ENCODE peak calls at places on chromosomes 4 and X, in eight cellular contexts. One of them, this sample, is unnamed.

GRCh38 chrX:499870-500364 is 113.2 kb upstream of the PPP2R3B start:
- DNase-seq in aorta: no peak
- DNase-seq in GM03348: no peak
- DNase-seq in posterior cingulate gyrus: no peak
- DNase-seq in mucosa of gallbladder: no peak
- DNase-seq in left cardiac atrium: no peak
- DNase-seq in HFF-Myc: no peak
- DNase-seq in suprapubic skin: no peak
- DNase-seq in this sample: no peak

GRCh38 chrX:154352466-154352865 is 22.0 kb downstream of the FLNA start:
- DNase-seq in posterior cingulate gyrus: no peak
- DNase-seq in HFF-Myc: no peak
- DNase-seq in suprapubic skin: no peak
- DNase-seq in left cardiac atrium: no peak
- DNase-seq in mucosa of gallbladder: no peak
- DNase-seq in aorta: no peak
- DNase-seq in GM03348: no peak
- DNase-seq in this sample: no peak

GRCh38 chrX:13220916-13221315 is 98.9 kb downstream of the ATXN3L start:
- DNase-seq in HFF-Myc: peak
- DNase-seq in GM03348: peak
- DNase-seq in suprapubic skin: no peak
- DNase-seq in aorta: no peak
- DNase-seq in left cardiac atrium: no peak
- DNase-seq in posterior cingulate gyrus: no peak
- DNase-seq in mucosa of gallbladder: no peak
- DNase-seq in this sample: no peak

GRCh38 chrX:39260965-39261364 is 459.7 kb downstream of the MID1IP1 start:
- DNase-seq in mucosa of gallbladder: no peak
- DNase-seq in left cardiac atrium: no peak
- DNase-seq in suprapubic skin: no peak
- DNase-seq in aorta: no peak
- DNase-seq in posterior cingulate gyrus: no peak
- DNase-seq in GM03348: no peak
- DNase-seq in HFF-Myc: no peak
- DNase-seq in this sample: no peak

GRCh38 chr4:137755033-137755471 is 222.8 kb upstream of the PCDH18 start:
- DNase-seq in posterior cingulate gyrus: no peak
- DNase-seq in suprapubic skin: no peak
- DNase-seq in GM03348: peak
- DNase-seq in HFF-Myc: peak
- DNase-seq in aorta: no peak
- DNase-seq in mucosa of gallbladder: no peak
- DNase-seq in left cardiac atrium: no peak
- DNase-seq in this sample: no peak

GRCh38 chr4:74944354-74944793 is 11.5 kb downstream of the PARM1 start:
- DNase-seq in suprapubic skin: no peak
- DNase-seq in aorta: no peak
- DNase-seq in posterior cingulate gyrus: no peak
- DNase-seq in mucosa of gallbladder: peak
- DNase-seq in GM03348: no peak
- DNase-seq in HFF-Myc: no peak
- DNase-seq in left cardiac atrium: no peak
- DNase-seq in this sample: no peak

GRCh38 chr4:69881173-69881773 is 21.3 kb upstream of the SULT1E1 start:
- DNase-seq in aorta: no peak
- DNase-seq in posterior cingulate gyrus: peak
- DNase-seq in HFF-Myc: peak
- DNase-seq in GM03348: peak
- DNase-seq in suprapubic skin: no peak
- DNase-seq in mucosa of gallbladder: no peak
- DNase-seq in left cardiac atrium: peak
- DNase-seq in this sample: no peak

GRCh38 chrX:31483336-31483735 is 411.5 kb upstream of the FTHL17 start:
- DNase-seq in left cardiac atrium: no peak
- DNase-seq in posterior cingulate gyrus: no peak
- DNase-seq in HFF-Myc: no peak
- DNase-seq in mucosa of gallbladder: no peak
- DNase-seq in suprapubic skin: no peak
- DNase-seq in aorta: no peak
- DNase-seq in GM03348: peak
- DNase-seq in this sample: no peak

GRCh38 chr4:138199568-138200235 is 42.4 kb downstream of the SLC7A11 start:
- DNase-seq in aorta: no peak
- DNase-seq in left cardiac atrium: no peak
- DNase-seq in suprapubic skin: no peak
- DNase-seq in GM03348: no peak
- DNase-seq in mucosa of gallbladder: peak
- DNase-seq in posterior cingulate gyrus: no peak
- DNase-seq in HFF-Myc: no peak
- DNase-seq in this sample: no peak

GRCh38 chr4:175805863-175806262 is 6.2 kb downstream of the GPM6A start:
- DNase-seq in aorta: no peak
- DNase-seq in suprapubic skin: no peak
- DNase-seq in HFF-Myc: no peak
- DNase-seq in mucosa of gallbladder: no peak
- DNase-seq in posterior cingulate gyrus: no peak
- DNase-seq in left cardiac atrium: no peak
- DNase-seq in GM03348: no peak
- DNase-seq in this sample: no peak

GRCh38 chr4:73765296-73765695 is 24.9 kb downstream of the CXCL8 start:
- DNase-seq in posterior cingulate gyrus: no peak
- DNase-seq in mucosa of gallbladder: no peak
- DNase-seq in aorta: no peak
- DNase-seq in GM03348: no peak
- DNase-seq in suprapubic skin: no peak
- DNase-seq in HFF-Myc: no peak
- DNase-seq in left cardiac atrium: no peak
- DNase-seq in this sample: no peak

GRCh38 chr4:52407545-52407944 is 251.6 kb downstream of the USP46 start:
- DNase-seq in HFF-Myc: peak
- DNase-seq in mucosa of gallbladder: no peak
- DNase-seq in posterior cingulate gyrus: no peak
- DNase-seq in GM03348: no peak
- DNase-seq in left cardiac atrium: no peak
- DNase-seq in suprapubic skin: no peak
- DNase-seq in aorta: no peak
- DNase-seq in this sample: no peak

This sample was measured in iPS DF 6.9.